ENCODE peak calls at places on chromosome 19, in seven cellular contexts. L, B, P, T, G, X and O are unnamed samples.

GRCh38 chr19:14577264-14577663 is 5.4 kb upstream of the NDUFB7 start:
- DNase-seq in L (no peak), B (no peak), P (no peak), T (no peak), G (peak; percentile 82), X (no peak), O (no peak)

GRCh38 chr19:45768644-45769053 is 403 bp downstream of the SIX5 start:
- DNase-seq in L (no peak), B (peak; percentile 52), P (peak; percentile 43), T (peak; percentile 20), G (peak; percentile 64), X (no peak), O (no peak)

GRCh38 chr19:280541-281007 is 10.6 kb downstream of the PLPP2 start:
- DNase-seq in L (no peak), B (no peak), P (no peak), T (no peak), G (no peak), X (no peak), O (no peak)

GRCh38 chr19:13093407-13094284 is 9.0 kb downstream of the LYL1 start:
- DNase-seq in L (peak; percentile 69), B (peak; percentile 81), P (peak; percentile 82), T (peak; percentile 81), G (peak; percentile 85), X (peak; percentile 86), O (no peak)

GRCh38 chr19:5559804-5560133 is 8.0 kb downstream of the TINCR start:
- DNase-seq in L (no peak), B (no peak), P (no peak), T (no peak), G (no peak), X (no peak), O (no peak)

GRCh38 chr19:6774821-6775707 is 2.6 kb downstream of the VAV1 start:
- DNase-seq in L (no peak), B (no peak), P (no peak), T (peak; percentile 88), G (peak; percentile 30), X (peak; percentile 33), O (no peak)

GRCh38 chr19:4524808-4525562 is 6.7 kb upstream of the PLIN4 start:
- DNase-seq in L (no peak), B (peak; percentile 53), P (peak; percentile 46), T (peak; percentile 39), G (peak; percentile 45), X (peak; percentile 73), O (no peak)

GRCh38 chr19:53537523-53538377 is at the start of gene ZNF331:
- DNase-seq in L (no peak), B (peak; percentile 71), P (peak; percentile 85), T (peak; percentile 35), G (peak; percentile 78), X (peak; percentile 71), O (peak; percentile 68)

GRCh38 chr19:8244442-8244841 is 35.3 kb downstream of the CERS4 start:
- DNase-seq in L (no peak), B (no peak), P (no peak), T (no peak), G (no peak), X (no peak), O (no peak)

GRCh38 chr19:53772943-53773342 is 51.2 kb downstream of the NLRP12 start:
- DNase-seq in L (peak; percentile 22), B (peak; percentile 74), P (peak; percentile 62), T (peak; percentile 33), G (peak; percentile 54), X (peak; percentile 56), O (peak; percentile 35)

GRCh38 chr19:47436712-47437401 is 17.5 kb upstream of the MEIS3 start:
- DNase-seq in L (peak; percentile 80), B (peak; percentile 83), P (peak; percentile 61), T (peak; percentile 57), G (peak; percentile 80), X (peak; percentile 82), O (no peak)

GRCh38 chr19:1154731-1155351 is 19.2 kb downstream of the SBNO2 start:
- DNase-seq in L (no peak), B (no peak), P (peak; percentile 87), T (no peak), G (no peak), X (peak; percentile 82), O (no peak)

GRCh38 chr19:14015454-14016035 is 9.4 kb upstream of the RFX1 start:
- DNase-seq in L (no peak), B (no peak), P (no peak), T (no peak), G (peak; percentile 64), X (no peak), O (no peak)

GRCh38 chr19:2960120-2960519 is 15.3 kb upstream of the ZNF77 start:
- DNase-seq in L (no peak), B (no peak), P (no peak), T (no peak), G (no peak), X (no peak), O (no peak)

GRCh38 chr19:4233282-4233853 is 4.0 kb downstream of the EBI3 start:
- DNase-seq in L (no peak), B (peak; percentile 30), P (peak; percentile 25), T (no peak), G (peak; percentile 56), X (peak; percentile 53), O (no peak)

GRCh38 chr19:46256855-46257254 is 27.3 kb downstream of the IGFL1 start:
- DNase-seq in L (no peak), B (no peak), P (peak; percentile 35), T (peak; percentile 58), G (no peak), X (no peak), O (no peak)

GRCh38 chr19:6126335-6126974 is 9.0 kb upstream of the ACSBG2 start:
- DNase-seq in L (peak; percentile 32), B (peak; percentile 41), P (peak; percentile 69), T (peak; percentile 79), G (peak; percentile 71), X (no peak), O (no peak)

GRCh38 chr19:5585461-5586299 is 17.9 kb upstream of the TINCR start:
- DNase-seq in L (no peak), B (peak; percentile 73), P (no peak), T (no peak), G (no peak), X (no peak), O (no peak)

GRCh38 chr19:48509467-48510194 is 2.0 kb downstream of the LMTK3 start:
- DNase-seq in L (no peak), B (no peak), P (no peak), T (no peak), G (no peak), X (no peak), O (no peak)

GRCh38 chr19:39111593-39112199 is 13.9 kb upstream of the PAK4 start:
- DNase-seq in L (no peak), B (no peak), P (no peak), T (no peak), G (no peak), X (no peak), O (no peak)

GRCh38 chr19:37007587-37008220 is 70.5 kb upstream of the ZNF420 start:
- DNase-seq in L (peak; percentile 83), B (no peak), P (peak; percentile 67), T (no peak), G (no peak), X (peak; percentile 41), O (no peak)

GRCh38 chr19:31943778-31944177 is 401.6 kb upstream of the ZNF507 start:
- DNase-seq in L (no peak), B (no peak), P (no peak), T (no peak), G (no peak), X (no peak), O (no peak)

GRCh38 chr19:11673608-11674041 is 65.1 kb downstream of the ZNF823 start:
- DNase-seq in L (no peak), B (peak; percentile 88), P (peak; percentile 71), T (no peak), G (peak; percentile 28), X (peak; percentile 72), O (no peak)

GRCh38 chr19:2983351-2984195 is 6.2 kb downstream of the TLE6 start:
- DNase-seq in L (peak; percentile 93), B (peak; percentile 79), P (peak; percentile 70), T (no peak), G (peak; percentile 58), X (peak; percentile 36), O (no peak)

GRCh38 chr19:27828781-27829275 is 1384.1 kb downstream of the UQCRFS1 start:
- DNase-seq in L (no peak), B (no peak), P (no peak), T (no peak), G (no peak), X (no peak), O (no peak)

GRCh38 chr19:53519431-53519830 is 18.5 kb upstream of the ZNF331 start:
- DNase-seq in L (no peak), B (no peak), P (no peak), T (no peak), G (no peak), X (no peak), O (no peak)

GRCh38 chr19:58350871-58351557 is 2.3 kb downstream of the A1BG start:
- DNase-seq in L (no peak), B (no peak), P (no peak), T (no peak), G (no peak), X (no peak), O (no peak)

GRCh38 chr19:54325194-54325621 is 12.2 kb upstream of the LILRA5 start:
- DNase-seq in L (peak; percentile 2), B (peak; percentile 50), P (peak; percentile 38), T (peak; percentile 55), G (peak; percentile 69), X (peak; percentile 29), O (peak; percentile 11)

GRCh38 chr19:48490980-48491792 is 20.4 kb downstream of the LMTK3 start:
- DNase-seq in L (peak; percentile 64), B (peak; percentile 65), P (no peak), T (no peak), G (peak; percentile 80), X (peak; percentile 63), O (no peak)

GRCh38 chr19:12047868-12048267 is 4.9 kb downstream of the ZNF878 start:
- DNase-seq in L (no peak), B (no peak), P (no peak), T (no peak), G (no peak), X (no peak), O (no peak)

GRCh38 chr19:33795370-33796163 is 1.1 kb upstream of the KCTD15 start:
- DNase-seq in L (peak; percentile 67), B (peak; percentile 95), P (peak; percentile 68), T (peak; percentile 34), G (peak; percentile 89), X (peak; percentile 85), O (peak; percentile 43)

GRCh38 chr19:55319786-55320185 is 5.4 kb downstream of the TMEM150B start:
- DNase-seq in L (no peak), B (peak; percentile 78), P (peak; percentile 27), T (no peak), G (peak; percentile 72), X (no peak), O (no peak)

GRCh38 chr19:38351865-38352395 is 16.3 kb downstream of the CATSPERG start:
- DNase-seq in L (no peak), B (no peak), P (no peak), T (no peak), G (no peak), X (no peak), O (no peak)

GRCh38 chr19:55626350-55626749 is 2.0 kb upstream of the ZNF784 start:
- DNase-seq in L (no peak), B (no peak), P (no peak), T (no peak), G (no peak), X (no peak), O (no peak)

GRCh38 chr19:33094504-33095067 is 13.6 kb downstream of the GPATCH1 start:
- DNase-seq in L (no peak), B (no peak), P (no peak), T (no peak), G (no peak), X (peak; percentile 41), O (no peak)

GRCh38 chr19:33350538-33351309 is 22.8 kb upstream of the CEBPG start:
- DNase-seq in L (no peak), B (no peak), P (peak; percentile 98), T (no peak), G (no peak), X (no peak), O (peak; percentile 20)

GRCh38 chr19:46604781-46605355 is 3.7 kb downstream of the CALM3 start:
- DNase-seq in L (no peak), B (no peak), P (no peak), T (no peak), G (no peak), X (no peak), O (no peak)